ENCODE peak calls at places on chromosomes 16 and 17, in nine cellular contexts. One of them, this sample, is unnamed.

GRCh38 chr17:74877592-74878543 is 5.1 kb upstream of the FDXR start:
- DNase-seq in SK-N-SH: no peak
- DNase-seq in upper lobe of right lung: no peak
- DNase-seq in PC-9: peak; percentile 79
- DNase-seq in psoas muscle: no peak
- DNase-seq in tibial artery: no peak
- DNase-seq in endothelial cell of umbilical vein: no peak
- DNase-seq in transverse colon: peak; percentile 88
- DNase-seq in ascending aorta: no peak
- DNase-seq in this sample: no peak

GRCh38 chr17:42456223-42457106 is 2.2 kb upstream of the ATP6V0A1 start:
- DNase-seq in transverse colon: no peak
- DNase-seq in upper lobe of right lung: no peak
- DNase-seq in ascending aorta: no peak
- DNase-seq in psoas muscle: no peak
- DNase-seq in SK-N-SH: no peak
- DNase-seq in endothelial cell of umbilical vein: peak; percentile 88
- DNase-seq in PC-9: peak; percentile 79
- DNase-seq in tibial artery: no peak
- DNase-seq in this sample: no peak

GRCh38 chr16:70258065-70258464 is 6.3 kb upstream of the EXOSC6 start:
- DNase-seq in endothelial cell of umbilical vein: no peak
- DNase-seq in tibial artery: no peak
- DNase-seq in SK-N-SH: no peak
- DNase-seq in transverse colon: no peak
- DNase-seq in psoas muscle: no peak
- DNase-seq in PC-9: no peak
- DNase-seq in ascending aorta: no peak
- DNase-seq in upper lobe of right lung: no peak
- DNase-seq in this sample: no peak

GRCh38 chr17:34318474-34318873 is 761 bp upstream of the CCL8 start:
- DNase-seq in ascending aorta: no peak
- DNase-seq in SK-N-SH: no peak
- DNase-seq in upper lobe of right lung: peak; percentile 67
- DNase-seq in endothelial cell of umbilical vein: no peak
- DNase-seq in PC-9: no peak
- DNase-seq in tibial artery: no peak
- DNase-seq in transverse colon: no peak
- DNase-seq in psoas muscle: no peak
- DNase-seq in this sample: no peak

GRCh38 chr17:72534776-72535175 is 414.0 kb downstream of the SOX9 start:
- DNase-seq in tibial artery: no peak
- DNase-seq in endothelial cell of umbilical vein: no peak
- DNase-seq in PC-9: no peak
- DNase-seq in SK-N-SH: no peak
- DNase-seq in upper lobe of right lung: no peak
- DNase-seq in psoas muscle: no peak
- DNase-seq in transverse colon: no peak
- DNase-seq in ascending aorta: no peak
- DNase-seq in this sample: no peak

GRCh38 chr17:75821552-75821951 is 22.7 kb downstream of the UNC13D start:
- DNase-seq in ascending aorta: no peak
- DNase-seq in psoas muscle: no peak
- DNase-seq in PC-9: no peak
- DNase-seq in SK-N-SH: peak; percentile 38
- DNase-seq in upper lobe of right lung: no peak
- DNase-seq in tibial artery: no peak
- DNase-seq in transverse colon: no peak
- DNase-seq in endothelial cell of umbilical vein: no peak
- DNase-seq in this sample: no peak

GRCh38 chr16:2003827-2004641 is 5.6 kb downstream of the ZNF598 start:
- DNase-seq in endothelial cell of umbilical vein: peak; percentile 73
- DNase-seq in SK-N-SH: peak; percentile 99
- DNase-seq in tibial artery: peak; percentile 77
- DNase-seq in PC-9: peak; percentile 56
- DNase-seq in psoas muscle: peak; percentile 94
- DNase-seq in transverse colon: peak; percentile 95
- DNase-seq in upper lobe of right lung: peak; percentile 95
- DNase-seq in ascending aorta: no peak
- DNase-seq in this sample: no peak

GRCh38 chr17:7478276-7479138 is 924 bp downstream of the ZBTB4 start:
- DNase-seq in SK-N-SH: peak; percentile 88
- DNase-seq in psoas muscle: peak; percentile 63
- DNase-seq in ascending aorta: no peak
- DNase-seq in PC-9: no peak
- DNase-seq in transverse colon: peak; percentile 62
- DNase-seq in upper lobe of right lung: peak; percentile 85
- DNase-seq in endothelial cell of umbilical vein: peak; percentile 35
- DNase-seq in tibial artery: peak; percentile 59
- DNase-seq in this sample: no peak

GRCh38 chr16:72850863-72851262 is 197.1 kb downstream of the ZFHX3 start:
- DNase-seq in endothelial cell of umbilical vein: peak; percentile 67
- DNase-seq in PC-9: no peak
- DNase-seq in psoas muscle: no peak
- DNase-seq in transverse colon: no peak
- DNase-seq in upper lobe of right lung: peak; percentile 26
- DNase-seq in ascending aorta: peak; percentile 73
- DNase-seq in SK-N-SH: no peak
- DNase-seq in tibial artery: peak; percentile 51
- DNase-seq in this sample: peak; percentile 91

GRCh38 chr16:54746596-54746995 is 184.1 kb upstream of the IRX5 start:
- DNase-seq in ascending aorta: no peak
- DNase-seq in tibial artery: no peak
- DNase-seq in upper lobe of right lung: no peak
- DNase-seq in SK-N-SH: no peak
- DNase-seq in psoas muscle: no peak
- DNase-seq in transverse colon: no peak
- DNase-seq in endothelial cell of umbilical vein: no peak
- DNase-seq in PC-9: no peak
- DNase-seq in this sample: no peak

GRCh38 chr17:39700148-39700987 is 504 bp downstream of the ERBB2 start:
- DNase-seq in SK-N-SH: no peak
- DNase-seq in endothelial cell of umbilical vein: peak; percentile 22
- DNase-seq in transverse colon: no peak
- DNase-seq in PC-9: no peak
- DNase-seq in psoas muscle: no peak
- DNase-seq in tibial artery: no peak
- DNase-seq in upper lobe of right lung: no peak
- DNase-seq in ascending aorta: no peak
- DNase-seq in this sample: no peak

GRCh38 chr17:27540300-27541105 is 84.3 kb downstream of the KSR1 start:
- DNase-seq in ascending aorta: peak; percentile 69
- DNase-seq in transverse colon: peak; percentile 85
- DNase-seq in upper lobe of right lung: peak; percentile 94
- DNase-seq in psoas muscle: peak; percentile 83
- DNase-seq in PC-9: no peak
- DNase-seq in SK-N-SH: no peak
- DNase-seq in endothelial cell of umbilical vein: no peak
- DNase-seq in tibial artery: peak; percentile 88
- DNase-seq in this sample: peak; percentile 97

GRCh38 chr17:72407336-72408121 is 286.7 kb downstream of the SOX9 start:
- DNase-seq in SK-N-SH: peak; percentile 89
- DNase-seq in tibial artery: peak; percentile 34
- DNase-seq in ascending aorta: peak; percentile 26
- DNase-seq in transverse colon: peak; percentile 77
- DNase-seq in upper lobe of right lung: no peak
- DNase-seq in endothelial cell of umbilical vein: peak; percentile 50
- DNase-seq in PC-9: peak; percentile 98
- DNase-seq in psoas muscle: no peak
- DNase-seq in this sample: no peak

GRCh38 chr17:15464211-15464610 is 3.2 kb downstream of the CDRT4 start:
- DNase-seq in PC-9: no peak
- DNase-seq in upper lobe of right lung: no peak
- DNase-seq in tibial artery: no peak
- DNase-seq in endothelial cell of umbilical vein: peak; percentile 37
- DNase-seq in transverse colon: no peak
- DNase-seq in ascending aorta: no peak
- DNase-seq in psoas muscle: no peak
- DNase-seq in SK-N-SH: no peak
- DNase-seq in this sample: no peak

GRCh38 chr17:81186203-81186602 is 20.2 kb upstream of the AATK start:
- DNase-seq in tibial artery: no peak
- DNase-seq in psoas muscle: no peak
- DNase-seq in endothelial cell of umbilical vein: no peak
- DNase-seq in transverse colon: no peak
- DNase-seq in ascending aorta: no peak
- DNase-seq in upper lobe of right lung: no peak
- DNase-seq in PC-9: no peak
- DNase-seq in SK-N-SH: no peak
- DNase-seq in this sample: no peak
- TF ChIP-seq CTCF in tibial artery: no peak
- TF ChIP-seq CTCF in psoas muscle: no peak
- TF ChIP-seq CTCF in endothelial cell of umbilical vein: no peak
- TF ChIP-seq CTCF in transverse colon: no peak
- TF ChIP-seq CTCF in ascending aorta: no peak
- TF ChIP-seq CTCF in upper lobe of right lung: no peak
- TF ChIP-seq CTCF in PC-9: no peak
- TF ChIP-seq CTCF in SK-N-SH: no peak
- TF ChIP-seq CTCF in this sample: no peak

DNA sequence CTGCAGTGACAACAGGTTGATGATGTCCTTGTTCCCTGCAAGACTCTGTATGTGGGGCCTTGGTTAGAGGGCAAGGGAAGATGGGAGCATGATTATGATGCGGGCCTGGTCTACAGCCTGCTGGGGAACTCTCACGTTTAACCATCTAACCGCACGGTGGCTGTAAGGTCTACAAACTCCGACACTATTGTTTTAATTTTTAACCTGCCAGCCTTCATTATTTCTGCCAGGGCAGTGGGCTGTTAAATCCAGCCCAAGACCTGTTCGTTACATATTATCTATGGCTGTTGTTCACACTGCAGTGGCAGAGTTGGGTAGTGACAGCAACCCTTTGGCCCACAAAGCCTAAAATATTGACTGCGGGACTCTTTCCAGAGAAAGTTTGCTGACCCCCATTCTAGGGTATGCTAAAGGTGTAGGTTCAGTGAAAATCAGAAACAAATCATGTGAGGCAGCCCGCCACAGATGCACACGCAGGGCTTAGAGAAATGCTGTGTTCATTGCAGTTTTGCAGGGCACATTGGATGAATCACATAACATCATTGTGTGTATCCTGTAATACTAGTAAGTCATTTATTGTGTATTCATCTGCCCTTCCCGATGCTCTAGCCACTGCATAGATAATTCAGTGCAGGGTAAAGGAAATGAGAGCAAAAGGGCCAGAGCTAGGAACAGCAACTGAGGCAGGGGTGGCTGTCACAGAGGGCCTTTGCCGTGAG is 14.3 kb downstream of the SNX29 start:
- DNase-seq in upper lobe of right lung: no peak
- DNase-seq in psoas muscle: no peak
- DNase-seq in endothelial cell of umbilical vein: no peak
- DNase-seq in PC-9: no peak
- DNase-seq in SK-N-SH: no peak
- DNase-seq in tibial artery: no peak
- DNase-seq in transverse colon: no peak
- DNase-seq in ascending aorta: no peak
- DNase-seq in this sample: no peak
- H3K27ac ChIP-seq in upper lobe of right lung: no peak overlapping the region
- H3K27ac ChIP-seq in psoas muscle: no peak overlapping the region
- H3K27ac ChIP-seq in endothelial cell of umbilical vein: no peak overlapping the region
- H3K27ac ChIP-seq in PC-9: no peak overlapping the region
- H3K27ac ChIP-seq in SK-N-SH: no peak overlapping the region
- H3K27ac ChIP-seq in tibial artery: no peak overlapping the region
- H3K27ac ChIP-seq in transverse colon: no peak overlapping the region
- H3K27ac ChIP-seq in ascending aorta: no peak overlapping the region
- H3K27ac ChIP-seq in this sample: no peak overlapping the region

GRCh38 chr16:28140788-28141618 is 70.8 kb downstream of the XPO6 start:
- DNase-seq in PC-9: peak; percentile 92
- DNase-seq in SK-N-SH: no peak
- DNase-seq in tibial artery: no peak
- DNase-seq in transverse colon: peak; percentile 37
- DNase-seq in ascending aorta: no peak
- DNase-seq in endothelial cell of umbilical vein: no peak
- DNase-seq in upper lobe of right lung: no peak
- DNase-seq in psoas muscle: no peak
- DNase-seq in this sample: no peak

GRCh38 chr16:28133666-28134065 is 70.2 kb upstream of the GSG1L start:
- DNase-seq in endothelial cell of umbilical vein: no peak
- DNase-seq in ascending aorta: no peak
- DNase-seq in tibial artery: no peak
- DNase-seq in SK-N-SH: no peak
- DNase-seq in psoas muscle: no peak
- DNase-seq in transverse colon: no peak
- DNase-seq in upper lobe of right lung: no peak
- DNase-seq in PC-9: no peak
- DNase-seq in this sample: no peak

GRCh38 chr16:28136751-28137434 is 73.4 kb upstream of the GSG1L start:
- DNase-seq in upper lobe of right lung: no peak
- DNase-seq in PC-9: no peak
- DNase-seq in SK-N-SH: no peak
- DNase-seq in tibial artery: no peak
- DNase-seq in endothelial cell of umbilical vein: no peak
- DNase-seq in transverse colon: no peak
- DNase-seq in ascending aorta: no peak
- DNase-seq in psoas muscle: no peak
- DNase-seq in this sample: no peak

DNA sequence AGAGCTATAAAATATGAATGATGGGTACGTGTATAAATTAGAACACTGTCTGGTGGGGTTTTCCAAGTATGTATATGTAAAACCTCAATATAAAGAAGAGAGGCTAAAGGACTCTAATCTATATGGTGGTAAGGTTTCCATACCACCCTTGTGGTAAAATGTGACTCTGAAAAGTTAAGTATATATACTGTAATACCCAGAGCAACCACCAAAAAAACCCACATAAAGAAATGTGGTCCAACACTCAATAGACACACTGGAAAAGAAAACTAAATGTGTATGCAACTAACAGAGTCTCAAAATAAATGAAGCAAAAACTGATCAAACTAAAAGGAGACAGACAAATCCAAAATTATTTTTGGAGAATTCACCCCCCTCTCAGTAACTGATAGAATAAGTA is 72.2 kb downstream of the XPO6 start:
- DNase-seq in SK-N-SH: no peak
- DNase-seq in PC-9: no peak
- DNase-seq in endothelial cell of umbilical vein: no peak
- DNase-seq in ascending aorta: no peak
- DNase-seq in psoas muscle: no peak
- DNase-seq in transverse colon: no peak
- DNase-seq in upper lobe of right lung: no peak
- DNase-seq in tibial artery: no peak
- DNase-seq in this sample: no peak
- TF ChIP-seq CTCF in SK-N-SH: no peak
- TF ChIP-seq CTCF in PC-9: peak; percentile 11
- TF ChIP-seq CTCF in endothelial cell of umbilical vein: no peak
- TF ChIP-seq CTCF in ascending aorta: no peak
- TF ChIP-seq CTCF in psoas muscle: no peak
- TF ChIP-seq CTCF in transverse colon: peak; percentile 18
- TF ChIP-seq CTCF in upper lobe of right lung: no peak
- TF ChIP-seq CTCF in tibial artery: no peak
- TF ChIP-seq CTCF in this sample: no peak

DNA sequence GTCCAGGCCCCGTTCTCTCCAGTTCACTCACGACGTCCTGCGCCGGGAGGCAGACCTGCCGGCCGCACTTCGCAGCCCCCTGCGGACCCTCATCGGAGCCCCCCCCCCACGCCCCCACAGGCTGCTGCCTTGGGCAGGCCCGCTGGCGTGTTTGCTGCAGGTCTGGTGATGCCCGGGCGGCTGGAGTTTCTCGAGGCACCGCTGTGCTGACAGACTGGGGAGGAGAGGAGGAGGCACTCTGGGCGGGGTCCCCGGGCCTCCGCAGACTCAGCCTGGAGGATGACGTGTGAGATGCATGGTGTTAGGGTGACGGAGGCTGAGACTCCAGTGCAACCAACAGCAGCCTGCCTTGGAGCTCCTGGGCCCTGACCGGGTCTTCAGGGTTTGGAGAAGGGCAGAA is 24.1 kb downstream of the BAIAP2 start:
- DNase-seq in endothelial cell of umbilical vein: no peak
- DNase-seq in PC-9: no peak
- DNase-seq in ascending aorta: no peak
- DNase-seq in psoas muscle: no peak
- DNase-seq in transverse colon: no peak
- DNase-seq in SK-N-SH: no peak
- DNase-seq in tibial artery: no peak
- DNase-seq in upper lobe of right lung: no peak
- DNase-seq in this sample: no peak
- H3K27ac ChIP-seq in endothelial cell of umbilical vein: no peak overlapping the region
- H3K27ac ChIP-seq in PC-9: no peak overlapping the region
- H3K27ac ChIP-seq in ascending aorta: no peak overlapping the region
- H3K27ac ChIP-seq in psoas muscle: no peak overlapping the region
- H3K27ac ChIP-seq in transverse colon: no peak overlapping the region
- H3K27ac ChIP-seq in SK-N-SH: no peak overlapping the region
- H3K27ac ChIP-seq in tibial artery: no peak overlapping the region
- H3K27ac ChIP-seq in upper lobe of right lung: peak overlapping the region; percentile 78
- H3K27ac ChIP-seq in this sample: no peak overlapping the region

This sample was measured in coronary artery.